ENCODE peak calls at places on chromosome 2, in ten cellular contexts. K is sigmoid colon, W is A549, X is ovary, B is tibial nerve, A is transverse colon, Z is upper lobe of left lung, G is esophagus muscularis mucosa, R is suprapubic skin, C is GM12878. J is an unnamed sample.

GRCh38 chr2:145598434-145598833 is 1078.5 kb upstream of the ZEB2 start:
- DNase-seq in K (no peak), W (no peak), X (no peak), B (no peak), A (no peak), Z (no peak), G (no peak), R (no peak), C (no peak), J (no peak)

GRCh38 chr2:174632847-174633620 is 35.4 kb upstream of the WIPF1 start:
- DNase-seq in K (no peak), W (no peak), X (no peak), B (no peak), A (no peak), Z (no peak), G (no peak), R (no peak), C (no peak), J (no peak)

GRCh38 chr2:235618039-235618438 is 124.2 kb downstream of the AGAP1 start:
- DNase-seq in K (no peak), W (no peak), X (no peak), B (no peak), A (no peak), Z (no peak), G (no peak), R (no peak), C (no peak), J (no peak)

GRCh38 chr2:224971214-224971613 is 71.1 kb downstream of the DOCK10 start:
- DNase-seq in K (no peak), W (no peak), X (no peak), B (no peak), A (peak; percentile 93), Z (no peak), G (peak; percentile 72), R (no peak), C (no peak), J (peak; percentile 72)

GRCh38 chr2:144648837-144649485 is 129.0 kb upstream of the ZEB2 start:
- DNase-seq in K (no peak), W (no peak), X (no peak), B (no peak), A (no peak), Z (no peak), G (no peak), R (no peak), C (no peak), J (no peak)

GRCh38 chr2:85091838-85092237 is 41.4 kb upstream of the TCF7L1 start:
- DNase-seq in K (no peak), W (no peak), X (no peak), B (no peak), A (no peak), Z (no peak), G (no peak), R (no peak), C (no peak), J (no peak)

GRCh38 chr2:36376992-36377738 is 21.6 kb downstream of the CRIM1 start:
- DNase-seq in K (no peak), W (peak; percentile 80), X (no peak), B (no peak), A (peak; percentile 79), Z (peak; percentile 10), G (peak; percentile 86), R (no peak), C (no peak), J (peak; percentile 52)

GRCh38 chr2:27829791-27830190 is 58.3 kb downstream of the MRPL33 start:
- DNase-seq in K (no peak), W (no peak), X (no peak), B (no peak), A (no peak), Z (no peak), G (no peak), R (no peak), C (no peak), J (no peak)

GRCh38 chr2:70083344-70084156 is 3.7 kb upstream of the PCBP1 start:
- DNase-seq in K (peak; percentile 48), W (peak; percentile 67), X (no peak), B (no peak), A (peak; percentile 62), Z (no peak), G (no peak), R (peak; percentile 32), C (peak; percentile 88), J (no peak)

GRCh38 chr2:124763611-124764010 is 738.5 kb downstream of the CNTNAP5 start:
- DNase-seq in K (no peak), W (no peak), X (no peak), B (no peak), A (no peak), Z (no peak), G (no peak), R (no peak), C (no peak), J (no peak)

GRCh38 chr2:55061534-55062344 is 11.5 kb upstream of the RTN4 start:
- DNase-seq in K (no peak), W (no peak), X (no peak), B (no peak), A (no peak), Z (peak; percentile 50), G (no peak), R (no peak), C (no peak), J (no peak)

GRCh38 chr2:180222642-180223041 is 215.5 kb upstream of the CWC22 start:
- DNase-seq in K (no peak), W (no peak), X (no peak), B (no peak), A (no peak), Z (no peak), G (no peak), R (peak; percentile 62), C (no peak), J (no peak)

GRCh38 chr2:11343626-11344341 is 652 bp downstream of the ROCK2 start:
- DNase-seq in K (peak; percentile 80), W (peak; percentile 68), X (peak; percentile 57), B (no peak), A (peak; percentile 67), Z (peak; percentile 88), G (no peak), R (peak; percentile 79), C (no peak), J (peak; percentile 32)

GRCh38 chr2:96123290-96123689 is 6.9 kb upstream of the ADRA2B start:
- DNase-seq in K (no peak), W (no peak), X (no peak), B (no peak), A (no peak), Z (no peak), G (no peak), R (no peak), C (no peak), J (no peak)

GRCh38 chr2:156294945-156295580 is 37.5 kb downstream of the NR4A2 start:
- DNase-seq in K (no peak), W (no peak), X (no peak), B (no peak), A (no peak), Z (no peak), G (no peak), R (no peak), C (no peak), J (no peak)

DNA sequence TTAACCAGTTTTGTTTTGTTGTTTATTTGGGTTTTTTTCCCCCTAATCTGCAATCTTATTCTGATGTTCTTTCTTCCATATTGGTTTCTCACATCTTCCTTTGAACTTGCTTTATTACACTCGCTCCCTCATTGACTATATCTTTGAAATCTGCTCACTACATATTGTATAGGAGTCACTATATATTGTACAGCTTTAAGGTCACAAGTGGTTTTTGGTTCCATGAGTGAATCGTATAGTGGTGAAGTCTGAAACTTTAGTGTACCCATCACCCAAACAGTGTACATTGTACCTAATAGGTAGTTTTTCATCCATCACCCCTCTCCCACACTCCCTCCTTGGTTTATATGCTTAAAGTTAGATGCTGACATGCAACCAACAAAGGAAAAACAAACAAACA is 11.3 kb upstream of the BZW1 start:
- DNase-seq in K (no peak), W (no peak), X (no peak), B (no peak), A (no peak), Z (no peak), G (no peak), R (no peak), C (no peak), J (no peak)
- TF ChIP-seq CTCF in K (no peak), W (no peak), X (no peak), B (no peak), A (no peak), Z (no peak), G (no peak), R (no peak), C (no peak), J (no peak)

DNA sequence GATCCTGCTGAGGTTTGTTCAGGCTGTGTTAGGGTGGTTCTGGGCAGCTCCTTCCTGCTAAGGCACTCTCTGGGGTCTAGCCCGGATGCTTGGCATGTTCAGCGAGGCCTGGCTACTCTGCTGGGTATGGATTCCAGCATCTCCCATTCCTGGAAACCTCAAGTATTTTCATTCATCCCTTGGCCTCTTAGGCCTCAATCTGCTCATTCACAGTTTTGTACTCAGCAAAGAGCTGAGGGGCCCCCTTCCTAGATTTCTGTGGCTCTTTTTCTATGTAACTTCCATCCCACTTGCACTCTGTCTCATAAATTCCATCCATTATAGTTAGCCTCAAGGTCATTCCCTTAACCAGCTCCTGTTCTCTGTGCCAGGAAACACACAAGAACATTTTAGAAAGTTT is 798.8 kb upstream of the HS6ST1 start:
- DNase-seq in K (no peak), W (no peak), X (no peak), B (no peak), A (no peak), Z (no peak), G (no peak), R (no peak), C (no peak), J (no peak)
- TF ChIP-seq POLR2A in K (no peak), W (no peak), X (no peak), B (no peak), A (no peak), Z (no peak), G (no peak), R (no peak), C (no peak), J (no peak)

GRCh38 chr2:194769030-194769429 is 888.0 kb upstream of the SLC39A10 start:
- DNase-seq in K (no peak), W (no peak), X (no peak), B (no peak), A (no peak), Z (no peak), G (no peak), R (no peak), C (no peak), J (no peak)

GRCh38 chr2:194765723-194766122 is 891.3 kb upstream of the SLC39A10 start:
- DNase-seq in K (no peak), W (no peak), X (no peak), B (no peak), A (no peak), Z (no peak), G (no peak), R (no peak), C (no peak), J (no peak)
- TF ChIP-seq EP300 in K (no peak), W (no peak), X (no peak), B (no peak), A (no peak), Z (no peak), G (no peak), R (no peak), C (no peak), J (no peak)

DNA sequence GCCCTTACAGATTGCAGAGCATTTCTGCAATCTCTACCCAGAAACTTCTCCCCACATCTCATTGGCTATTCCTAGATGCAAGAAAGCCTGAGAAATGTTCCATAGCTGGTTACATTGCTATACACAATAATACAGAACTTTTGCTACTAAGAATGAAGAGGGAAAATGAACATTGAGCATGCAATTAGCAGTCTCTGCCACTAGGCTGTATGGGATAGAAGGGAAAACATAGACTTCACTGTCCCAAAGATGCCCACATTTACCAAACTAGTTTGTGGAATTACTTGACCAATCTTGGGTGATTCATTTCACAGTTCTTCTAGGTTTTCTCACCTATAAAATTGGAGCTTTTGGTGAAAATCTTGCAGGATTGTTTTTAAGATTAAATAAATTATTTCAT is 265.7 kb upstream of the NT5C1B start:
- DNase-seq in K (no peak), W (peak; percentile 27), X (no peak), B (no peak), A (no peak), Z (no peak), G (no peak), R (no peak), C (no peak), J (no peak)
- TF ChIP-seq CTCF in K (no peak), W (peak; percentile 30), X (no peak), B (no peak), A (peak; percentile 36), Z (no peak), G (no peak), R (no peak), C (peak; percentile 18), J (peak; percentile 34)